ENCODE peak calls at places on chromosomes 13 and 19, in six cellular contexts. V is fibroblast of the conjunctiva, D is LHCN-M2, W is astrocyte of the spinal cord, L is GM04504, I is NCI-H1092. H is an unnamed sample.

GRCh38 chr19:8592231-8593009 is 15.2 kb upstream of the MYO1F start:
- DNase-seq in D (peak), V (peak), W (peak), L (no peak), I (no peak), H (peak)

GRCh38 chr19:55486043-55486970 is 1.3 kb downstream of the NAT14 start:
- DNase-seq in D (no peak), V (no peak), W (no peak), L (no peak), I (no peak), H (no peak)

GRCh38 chr19:32580353-32580900 is 563 bp upstream of the PDCD5 start:
- DNase-seq in V (no peak), I (no peak), D (no peak), L (no peak), W (no peak), H (no peak)

GRCh38 chr19:33794578-33795369 is 1.9 kb upstream of the KCTD15 start:
- DNase-seq in L (no peak), W (peak), I (no peak), V (no peak), D (no peak), H (peak)

GRCh38 chr13:39100996-39101751 is 62.9 kb downstream of the NHLRC3 start:
- DNase-seq in L (no peak), I (no peak), W (no peak), D (peak), V (no peak), H (no peak)

GRCh38 chr19:8641908-8642547 is 11.6 kb downstream of the NFILZ start:
- DNase-seq in W (peak), L (no peak), D (peak), V (peak), I (no peak), H (peak)

GRCh38 chr13:45306966-45307365 is 34.0 kb downstream of the TPT1 start:
- DNase-seq in V (no peak), D (no peak), L (no peak), W (no peak), I (no peak), H (no peak)

GRCh38 chr19:47036233-47036651 is 12.2 kb downstream of the TMEM160 start:
- DNase-seq in L (no peak), W (no peak), I (peak), V (no peak), D (peak), H (no peak)

GRCh38 chr13:60754691-60755090 is 357.7 kb downstream of the TDRD3 start:
- DNase-seq in L (no peak), W (no peak), I (no peak), V (no peak), D (no peak), H (no peak)

GRCh38 chr19:56660381-56661105 is 11.0 kb downstream of the ZNF835 start:
- DNase-seq in L (no peak), W (no peak), V (no peak), I (peak), D (no peak), H (no peak)

GRCh38 chr19:6021878-6022569 is 44.1 kb upstream of the RANBP3 start:
- DNase-seq in D (peak), W (peak), V (peak), I (peak), L (peak), H (peak)

GRCh38 chr13:48232420-48233096 is 448 bp upstream of the ITM2B start:
- DNase-seq in W (peak), D (no peak), I (no peak), L (no peak), V (no peak), H (peak)

GRCh38 chr19:45405435-45406164 is 731 bp upstream of the PPP1R13L start:
- DNase-seq in L (peak), W (peak), V (peak), I (peak), D (peak), H (peak)

GRCh38 chr13:38898481-38898880 is 92.2 kb downstream of the STOML3 start:
- DNase-seq in D (no peak), V (no peak), I (no peak), W (no peak), L (no peak), H (no peak)

GRCh38 chr19:18464646-18465045 is 26.7 kb upstream of the ISYNA1 start:
- DNase-seq in I (peak), V (peak), D (no peak), W (peak), L (peak), H (peak)

GRCh38 chr19:14432817-14433453 is at the start of gene PKN1:
- DNase-seq in V (no peak), I (peak), W (peak), L (no peak), D (no peak), H (peak)

GRCh38 chr19:35843676-35844481 is 8.4 kb downstream of the NPHS1 start:
- DNase-seq in I (no peak), D (no peak), L (no peak), W (no peak), V (no peak), H (no peak)

GRCh38 chr19:7507884-7508283 is 8.0 kb upstream of the ZNF358 start:
- DNase-seq in D (peak), W (peak), I (no peak), V (peak), L (peak), H (peak)

H was measured in fibroblast of villous mesenchyme.